ENCODE peak calls at places on chromosomes 1 and 21, in six cellular contexts. W, H, D, K, Z and Y are unnamed samples. For H3K4me1, the result is how much of the 10 kb centered on the place peaks cover.

GRCh38 chr21:38351176-38351959 is 94.6 kb downstream of the KCNJ15 start:
- ATAC-seq in K (no peak), W (no peak), Z (no peak), H (no peak), D (no peak), Y (no peak)

GRCh38 chr1:246113555-246114095 is 393.5 kb downstream of the SMYD3 start:
- ATAC-seq in D (no peak), Z (peak), H (no peak), K (no peak), W (no peak), Y (no peak)

GRCh38 chr1:26284597-26285351 is 4.9 kb downstream of the SH3BGRL3 start:
- ATAC-seq in Z (peak), K (peak), D (peak), W (peak), H (peak), Y (peak)

GRCh38 chr1:12549460-12550349 is 68.3 kb downstream of the DHRS3 start:
- ATAC-seq in Z (peak), K (no peak), H (peak), W (peak), D (peak), Y (peak)

GRCh38 chr1:24545673-24546072 is 10.2 kb upstream of the NCMAP start:
- ATAC-seq in W (no peak), H (no peak), K (no peak), D (no peak), Z (no peak), Y (no peak)

GRCh38 chr1:169928438-169929209 is 34.9 kb upstream of the SCYL3 start:
- ATAC-seq in Z (peak), D (peak), H (peak), W (peak), K (peak), Y (peak)

GRCh38 chr1:204136814-204137213 is 15.0 kb downstream of the ETNK2 start:
- ATAC-seq in K (no peak), H (no peak), D (no peak), Z (no peak), W (no peak), Y (no peak)

GRCh38 chr1:242002072-242002471 is 3.2 kb upstream of the MAP1LC3C start:
- ATAC-seq in D (no peak), W (no peak), Z (no peak), K (no peak), H (no peak), Y (no peak)

GRCh38 chr1:153631047-153632022 is 2.5 kb upstream of the CHTOP start:
- ATAC-seq in Z (no peak), K (no peak), H (no peak), W (no peak), D (no peak), Y (no peak)

GRCh38 chr1:12541274-12542137 is 76.5 kb downstream of the DHRS3 start:
- ATAC-seq in Z (peak), H (peak), D (peak), K (no peak), W (peak), Y (no peak)

GRCh38 chr21:17903029-17903806 is 84.1 kb upstream of the C21orf91 start:
- ATAC-seq in W (peak), D (no peak), K (peak), Z (peak), H (no peak), Y (no peak)

GRCh38 chr1:78060857-78061563 is 15.2 kb downstream of the GIPC2 start:
- ATAC-seq in D (no peak), K (peak), Z (peak), H (peak), W (peak), Y (no peak)

GRCh38 chr1:88029142-88029541 is 654.9 kb upstream of the PKN2 start:
- ATAC-seq in Z (no peak), W (no peak), H (peak), D (no peak), K (no peak), Y (no peak)

GRCh38 chr1:182889997-182890396 is 50.9 kb downstream of the DHX9 start:
- ATAC-seq in W (peak), D (no peak), K (peak), Z (peak), H (peak), Y (no peak)

GRCh38 chr1:18422954-18423353 is 57.8 kb upstream of the KLHDC7A start:
- ATAC-seq in K (no peak), H (no peak), W (no peak), D (no peak), Z (no peak), Y (no peak)

GRCh38 chr1:92563457-92564216 is 76.9 kb upstream of the GFI1 start:
- ATAC-seq in D (no peak), K (peak), H (no peak), Z (no peak), W (no peak), Y (no peak)

GRCh38 chr1:232439011-232439410 is 190.9 kb downstream of the SIPA1L2 start:
- ATAC-seq in H (no peak), K (no peak), D (no peak), Z (no peak), W (no peak), Y (no peak)

GRCh38 chr1:170388489-170388888 is 143.5 kb upstream of the GORAB start:
- ATAC-seq in H (no peak), Z (no peak), W (no peak), K (no peak), D (no peak), Y (no peak)

GRCh38 chr1:208201241-208201640 is 42.9 kb downstream of the PLXNA2 start:
- ATAC-seq in Z (no peak), D (peak), H (peak), K (no peak), W (peak), Y (peak)

GRCh38 chr1:166379447-166379846 is 212.6 kb upstream of the FAM78B start:
- ATAC-seq in K (no peak), H (no peak), W (no peak), Z (no peak), D (no peak), Y (no peak)

GRCh38 chr1:118461154-118461553 is 276.1 kb upstream of the SPAG17 start:
- ATAC-seq in K (peak), D (no peak), H (no peak), W (no peak), Z (no peak), Y (no peak)

GRCh38 chr1:154847891-154848290 is 22.2 kb downstream of the KCNN3 start:
- ATAC-seq in W (no peak), D (no peak), H (no peak), K (no peak), Z (no peak), Y (no peak)

GRCh38 chr1:18119289-18119688 is 11.7 kb downstream of the IGSF21 start:
- ATAC-seq in W (no peak), K (no peak), H (no peak), D (no peak), Z (no peak), Y (no peak)

GRCh38 chr1:162193201-162193600 is 123.7 kb downstream of the NOS1AP start:
- ATAC-seq in D (peak), H (no peak), K (no peak), W (no peak), Z (no peak), Y (no peak)

GRCh38 chr1:60942896-60943633 is 139.3 kb upstream of the NFIA start:
- ATAC-seq in Z (peak), K (peak), D (no peak), W (peak), H (no peak), Y (no peak)

GRCh38 chr1:241640867-241641542 is 836 bp upstream of the CHML start:
- ATAC-seq in K (no peak), W (no peak), Z (no peak), D (no peak), H (peak), Y (no peak)

GRCh38 chr1:231985624-231986023 is 359.0 kb downstream of the DISC1 start:
- ATAC-seq in K (no peak), D (no peak), Z (no peak), H (no peak), W (no peak), Y (no peak)

GRCh38 chr21:36698160-36699025 is 522 bp upstream of the SIM2 start:
- ATAC-seq in K (no peak), H (peak), Z (no peak), D (no peak), W (peak), Y (peak)

GRCh38 chr1:43732132-43732531 is 24.8 kb downstream of the ST3GAL3 start:
- ATAC-seq in W (no peak), H (no peak), D (no peak), K (no peak), Z (peak), Y (no peak)

GRCh38 chr1:115949156-115949555 is 27.2 kb upstream of the SLC22A15 start:
- ATAC-seq in H (no peak), K (no peak), Z (no peak), D (no peak), W (no peak), Y (no peak)

GRCh38 chr1:9233241-9233941 is 1.2 kb upstream of the H6PD start:
- ATAC-seq in K (no peak), H (peak), W (no peak), D (peak), Z (no peak), Y (peak)

GRCh38 chr1:93703649-93704048 is 22.0 kb upstream of the BCAR3 start:
- ATAC-seq in W (no peak), Z (peak), K (peak), D (no peak), H (peak), Y (no peak)

GRCh38 chr1:236151739-236152424 is 9.5 kb downstream of the GPR137B start:
- ATAC-seq in W (no peak), K (no peak), H (no peak), D (no peak), Z (no peak), Y (no peak)

GRCh38 chr1:116495534-116495933 is 75.3 kb downstream of the CD58 start:
- ATAC-seq in H (no peak), W (no peak), D (peak), Z (no peak), K (no peak), Y (no peak)

GRCh38 chr1:100353988-100354387 is 1.7 kb downstream of the CDC14A start:
- ATAC-seq in Z (no peak), H (no peak), K (no peak), D (no peak), W (peak), Y (no peak)
- H3K4me1 ChIP-seq in Z (under half), H (under half), K (under half), D (under half), W (under half), Y (under half)

GRCh38 chr1:37478890-37479254 is 4.5 kb downstream of the ZC3H12A start:
- ATAC-seq in K (no peak), Z (no peak), W (no peak), D (no peak), H (no peak), Y (no peak)

GRCh38 chr1:37480581-37481288 is 6.4 kb downstream of the ZC3H12A start:
- ATAC-seq in Z (no peak), K (no peak), W (no peak), H (no peak), D (no peak), Y (no peak)

GRCh38 chr1:37478451-37478871 is 4.1 kb downstream of the ZC3H12A start:
- ATAC-seq in K (no peak), W (no peak), H (no peak), D (no peak), Z (no peak), Y (no peak)

GRCh38 chr1:37480125-37480466 is 5.7 kb downstream of the ZC3H12A start:
- ATAC-seq in K (no peak), H (no peak), D (no peak), W (no peak), Z (no peak), Y (no peak)

GRCh38 chr1:37479255-37480124 is 5.1 kb downstream of the ZC3H12A start:
- ATAC-seq in H (peak), K (peak), W (peak), Z (peak), D (peak), Y (peak)
- TF ChIP-seq POLR2A in H (no peak), K (peak), W (no peak), Z (peak), D (peak), Y (peak)

GRCh38 chr21:42663860-42664535 is 10.6 kb downstream of the PDE9A start:
- ATAC-seq in D (no peak), W (no peak), Z (no peak), H (no peak), K (no peak), Y (no peak)

GRCh38 chr21:42661688-42662429 is 8.4 kb downstream of the PDE9A start:
- ATAC-seq in D (no peak), H (no peak), W (no peak), K (peak), Z (no peak), Y (no peak)

GRCh38 chr21:42663200-42663483 is 9.7 kb downstream of the PDE9A start:
- ATAC-seq in Z (no peak), W (no peak), H (no peak), D (no peak), K (no peak), Y (no peak)

GRCh38 chr21:42664614-42665013 is 11.2 kb downstream of the PDE9A start:
- ATAC-seq in W (no peak), H (no peak), D (no peak), Z (no peak), K (no peak), Y (no peak)

DNA sequence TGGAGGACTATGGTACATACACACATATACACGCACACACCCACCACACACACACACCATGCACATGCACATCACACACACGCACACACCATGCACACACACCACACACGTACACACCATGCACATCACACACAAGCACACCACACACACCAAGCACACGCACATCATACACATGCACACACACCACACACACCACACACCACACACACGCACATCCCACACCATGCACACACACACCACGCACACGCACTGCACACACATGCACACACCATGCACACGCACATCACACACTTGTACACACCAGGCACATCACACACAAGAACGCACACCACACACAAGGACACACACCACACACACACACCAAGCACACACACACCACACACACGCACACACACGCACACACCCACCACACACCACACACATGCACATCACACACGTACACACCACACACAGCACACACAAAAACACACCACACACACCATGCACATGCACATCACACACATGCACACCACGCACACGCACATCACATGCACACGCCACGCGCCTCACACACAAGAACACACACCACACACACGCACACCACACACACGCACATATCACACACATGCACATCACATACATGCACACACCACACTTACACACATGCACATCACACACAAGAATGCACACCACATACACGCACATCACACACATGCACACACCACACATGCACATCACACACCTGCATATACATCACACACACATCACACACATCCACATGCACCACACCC is 9.2 kb downstream of the PDE9A start:
- ATAC-seq in D (no peak), H (no peak), W (no peak), Z (no peak), K (no peak), Y (no peak)
- H3K4me1 ChIP-seq in D (under half), H (under half), W (under half), Z (under half), K (under half), Y (under half)

GRCh38 chr1:201491896-201492511 is 14.9 kb downstream of the CSRP1 start:
- ATAC-seq in H (no peak), K (no peak), W (no peak), D (no peak), Z (no peak), Y (no peak)
- TF ChIP-seq POLR2A in H (no peak), K (no peak), W (no peak), D (no peak), Z (no peak), Y (no peak)

DNA sequence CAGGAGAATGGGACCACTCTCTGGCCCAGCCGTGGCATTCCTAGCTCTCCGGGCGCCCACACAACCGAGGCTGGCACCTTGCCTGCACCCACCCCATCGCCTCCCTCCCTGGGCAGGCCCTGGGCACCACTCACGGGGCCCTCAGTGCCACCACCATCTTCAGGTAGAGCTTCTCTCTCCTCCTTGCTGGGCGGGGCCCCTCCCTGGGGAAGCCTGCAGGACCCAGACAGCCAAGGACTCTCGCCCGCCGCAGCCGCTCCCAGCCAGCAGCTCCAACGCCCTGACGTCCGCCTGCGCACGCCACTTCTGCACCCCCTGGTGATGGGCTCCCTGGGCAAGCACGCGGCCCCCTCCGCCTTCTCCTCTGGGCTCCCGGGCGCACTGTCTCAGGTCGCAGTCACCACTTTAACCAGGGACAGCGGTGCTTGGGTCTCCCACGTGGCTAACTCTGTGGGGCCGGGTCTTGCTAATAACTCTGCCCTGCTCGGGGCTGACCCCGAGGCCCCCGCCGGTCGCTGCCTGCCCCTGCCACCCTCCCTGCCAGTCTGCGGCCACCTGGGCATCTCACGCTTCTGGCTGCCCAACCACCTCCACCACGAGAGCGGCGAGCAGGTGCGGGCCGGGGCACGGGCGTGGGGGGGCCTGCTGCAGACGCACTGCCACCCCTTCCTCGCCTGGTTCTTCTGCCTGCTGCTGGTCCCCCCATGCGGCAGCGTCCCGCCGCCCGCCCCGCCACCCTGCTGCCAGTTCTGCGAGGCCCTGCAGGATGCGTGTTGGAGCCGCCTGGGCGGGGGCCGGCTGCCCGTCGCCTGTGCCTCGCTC is 51.3 kb downstream of the COL18A1 start:
- ATAC-seq in H (no peak), W (no peak), K (no peak), D (no peak), Z (no peak), Y (no peak)
- H3K4me1 ChIP-seq in H (under half), W (under half), K (under half), D (under half), Z (half or more), Y (half or more)

DNA sequence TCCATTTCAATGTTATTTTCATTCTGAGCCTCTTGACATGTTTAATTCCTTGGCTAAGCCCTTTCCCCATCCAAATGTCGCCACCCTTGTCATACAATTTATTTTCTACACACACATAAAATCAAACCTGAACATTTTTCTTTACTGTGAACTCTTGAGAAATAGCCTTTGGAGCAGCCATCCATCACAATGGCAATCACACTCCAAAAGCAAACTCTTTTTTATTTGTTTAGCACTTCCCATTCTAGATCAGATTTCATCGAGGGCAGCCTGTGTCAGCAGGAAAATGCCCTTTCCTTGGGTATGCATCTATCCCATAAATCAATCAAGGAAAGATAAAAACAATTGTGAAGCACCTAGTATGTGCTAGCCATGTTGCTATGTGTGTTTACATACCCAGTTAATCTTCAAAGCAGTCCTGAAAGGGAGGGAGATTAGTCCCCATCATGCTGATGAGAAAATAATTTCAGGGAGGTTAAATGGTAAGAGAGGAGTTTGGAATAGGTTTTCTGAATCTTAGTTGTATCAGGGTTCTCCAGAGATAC is 484.1 kb upstream of the USP24 start:
- ATAC-seq in W (no peak), D (no peak), Z (no peak), K (no peak), H (no peak), Y (no peak)
- TF ChIP-seq POLR2A in W (no peak), D (no peak), Z (no peak), K (no peak), H (no peak), Y (no peak)